ENCODE peak calls at places on chromosomes 6 and 20, in nine cellular contexts. X is heart right ventricle, Z is HFFc6, U is cardiac fibroblast, J is mucosa of descending colon, O is left ventricle myocardium inferior, Q is GM13977, A is adrenal gland, W is GM23338. M is an unnamed sample.

GRCh38 chr6:21753571-21754108 is 160.1 kb downstream of the SOX4 start:
- DNase-seq in X (no peak), Z (peak; percentile 39), U (peak; percentile 60), J (no peak), O (no peak), Q (no peak), A (no peak), W (no peak), M (no peak)

GRCh38 chr20:58096880-58097813 is 131.3 kb downstream of the ANKRD60 start:
- DNase-seq in X (no peak), Z (no peak), U (no peak), J (no peak), O (no peak), Q (no peak), A (no peak), W (no peak), M (no peak)

GRCh38 chr6:151029976-151030375 is 164.5 kb downstream of the MTHFD1L start:
- DNase-seq in X (no peak), Z (no peak), U (no peak), J (no peak), O (no peak), Q (no peak), A (no peak), W (no peak), M (no peak)

GRCh38 chr6:161135695-161136591 is 137.9 kb downstream of the AGPAT4 start:
- DNase-seq in X (no peak), Z (no peak), U (no peak), J (no peak), O (no peak), Q (no peak), A (no peak), W (no peak), M (no peak)

GRCh38 chr6:33744001-33744848 is 2.5 kb downstream of the IP6K3 start:
- DNase-seq in X (peak; percentile 76), Z (peak; percentile 59), U (peak; percentile 80), J (peak; percentile 83), O (peak; percentile 68), Q (peak; percentile 89), A (peak; percentile 62), W (peak; percentile 94), M (peak; percentile 87)

GRCh38 chr6:162846723-162847122 is 118.9 kb downstream of the PACRG start:
- DNase-seq in X (no peak), Z (no peak), U (no peak), J (no peak), O (no peak), Q (no peak), A (no peak), W (no peak), M (no peak)

GRCh38 chr6:157867981-157868380 is 44.9 kb downstream of the SNX9 start:
- DNase-seq in X (no peak), Z (no peak), U (no peak), J (no peak), O (no peak), Q (no peak), A (no peak), W (no peak), M (no peak)

GRCh38 chr6:157312733-157313132 is 10.6 kb downstream of the TMEM242 start:
- DNase-seq in X (no peak), Z (no peak), U (no peak), J (no peak), O (no peak), Q (no peak), A (no peak), W (no peak), M (no peak)

GRCh38 chr6:109482913-109483743 is at the start of gene ZBTB24:
- DNase-seq in X (peak; percentile 87), Z (peak; percentile 83), U (peak; percentile 94), J (peak; percentile 94), O (peak; percentile 90), Q (peak; percentile 97), A (peak; percentile 91), W (peak; percentile 94), M (peak; percentile 91)

GRCh38 chr6:43317968-43318367 is 9.3 kb upstream of the CRIP3 start:
- DNase-seq in X (no peak), Z (no peak), U (no peak), J (no peak), O (no peak), Q (no peak), A (no peak), W (no peak), M (no peak)

GRCh38 chr6:167094436-167094819 is 28.5 kb upstream of the CCR6 start:
- DNase-seq in X (no peak), Z (no peak), U (peak; percentile 33), J (no peak), O (no peak), Q (peak; percentile 44), A (no peak), W (no peak), M (peak; percentile 13)

GRCh38 chr6:118786696-118787453 is 107.1 kb upstream of the ASF1A start:
- DNase-seq in X (no peak), Z (no peak), U (no peak), J (no peak), O (no peak), Q (no peak), A (no peak), W (no peak), M (no peak)

DNA sequence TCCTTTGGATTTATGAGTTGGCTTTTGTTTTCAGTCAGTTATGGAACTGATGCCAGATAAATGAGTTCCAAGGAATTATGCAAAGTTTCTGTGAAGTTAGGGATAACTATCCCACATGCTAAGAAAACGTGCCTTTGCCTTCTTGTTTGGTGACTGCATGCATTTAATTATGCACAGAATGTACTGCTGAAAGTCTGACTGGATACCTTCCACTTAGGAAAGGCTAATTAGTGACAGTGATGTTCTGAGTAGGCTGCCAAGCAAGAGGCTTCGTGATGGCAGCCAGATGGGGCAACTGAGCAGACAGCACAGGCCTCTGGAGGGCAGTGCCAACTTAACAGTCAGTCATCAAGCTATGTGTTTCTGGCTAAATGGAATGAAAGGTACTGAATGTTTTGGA is 289.9 kb downstream of the CD109 start:
- DNase-seq in X (no peak), Z (peak; percentile 81), U (peak; percentile 23), J (no peak), O (no peak), Q (no peak), A (no peak), W (peak; percentile 43), M (peak; percentile 2)
- TF ChIP-seq CTCF in X (peak; percentile 23), Z (peak; percentile 73), U (peak; percentile 10), J (no peak), O (no peak), Q (no peak), A (no peak), W (peak; percentile 68), M (no peak)

DNA sequence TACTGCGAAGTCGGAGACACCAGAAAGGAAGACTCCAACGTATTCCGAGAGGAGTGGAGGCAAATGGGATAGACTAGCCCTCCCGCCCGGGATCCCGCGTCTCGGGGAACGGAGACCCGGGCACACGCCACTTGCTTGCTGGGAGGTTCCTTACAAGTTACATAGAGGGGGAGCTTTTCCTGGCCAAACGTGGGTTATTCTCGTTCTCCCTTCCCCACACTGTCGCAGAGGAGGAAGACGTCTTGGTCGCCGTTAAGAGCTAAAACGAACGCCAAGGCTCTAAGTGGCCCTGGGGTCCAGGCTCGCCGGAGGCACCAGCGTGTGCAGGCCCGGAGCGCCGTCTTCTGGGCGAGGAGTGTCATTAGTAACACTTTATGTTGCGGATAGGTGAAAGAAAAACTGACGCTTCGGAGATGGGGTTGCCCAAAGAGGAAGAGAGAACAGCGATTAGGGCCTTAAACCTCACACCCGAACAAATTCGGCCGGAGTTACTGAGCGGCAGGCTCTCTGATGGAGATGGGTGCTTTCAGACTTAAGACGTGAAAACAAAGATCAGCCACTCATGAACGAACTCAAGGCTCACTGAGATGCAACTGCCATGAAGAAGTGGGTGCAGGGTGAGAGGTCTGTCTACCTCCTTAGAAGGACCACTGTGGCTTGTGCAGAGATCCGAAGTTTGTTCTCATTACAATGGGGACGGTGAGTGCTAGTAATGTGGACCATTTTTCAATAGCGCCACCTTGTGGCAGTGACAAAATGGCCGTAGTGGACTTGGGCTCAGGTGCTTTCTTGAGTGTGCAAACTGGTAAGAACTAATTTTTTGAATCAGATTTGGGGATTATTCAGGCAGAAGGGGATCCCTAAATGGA is 11.7 kb upstream of the ZNF311 start:
- DNase-seq in X (peak; percentile 80), Z (peak; percentile 68), U (peak; percentile 85), J (peak; percentile 81), O (peak; percentile 63), Q (peak; percentile 80), A (peak; percentile 56), W (peak; percentile 89), M (peak; percentile 93)
- TF ChIP-seq CTCF in X (peak; percentile 80), Z (peak; percentile 95), U (peak; percentile 80), J (peak; percentile 69), O (peak; percentile 86), Q (peak; percentile 86), A (peak; percentile 75), W (peak; percentile 92), M (peak; percentile 81)

DNA sequence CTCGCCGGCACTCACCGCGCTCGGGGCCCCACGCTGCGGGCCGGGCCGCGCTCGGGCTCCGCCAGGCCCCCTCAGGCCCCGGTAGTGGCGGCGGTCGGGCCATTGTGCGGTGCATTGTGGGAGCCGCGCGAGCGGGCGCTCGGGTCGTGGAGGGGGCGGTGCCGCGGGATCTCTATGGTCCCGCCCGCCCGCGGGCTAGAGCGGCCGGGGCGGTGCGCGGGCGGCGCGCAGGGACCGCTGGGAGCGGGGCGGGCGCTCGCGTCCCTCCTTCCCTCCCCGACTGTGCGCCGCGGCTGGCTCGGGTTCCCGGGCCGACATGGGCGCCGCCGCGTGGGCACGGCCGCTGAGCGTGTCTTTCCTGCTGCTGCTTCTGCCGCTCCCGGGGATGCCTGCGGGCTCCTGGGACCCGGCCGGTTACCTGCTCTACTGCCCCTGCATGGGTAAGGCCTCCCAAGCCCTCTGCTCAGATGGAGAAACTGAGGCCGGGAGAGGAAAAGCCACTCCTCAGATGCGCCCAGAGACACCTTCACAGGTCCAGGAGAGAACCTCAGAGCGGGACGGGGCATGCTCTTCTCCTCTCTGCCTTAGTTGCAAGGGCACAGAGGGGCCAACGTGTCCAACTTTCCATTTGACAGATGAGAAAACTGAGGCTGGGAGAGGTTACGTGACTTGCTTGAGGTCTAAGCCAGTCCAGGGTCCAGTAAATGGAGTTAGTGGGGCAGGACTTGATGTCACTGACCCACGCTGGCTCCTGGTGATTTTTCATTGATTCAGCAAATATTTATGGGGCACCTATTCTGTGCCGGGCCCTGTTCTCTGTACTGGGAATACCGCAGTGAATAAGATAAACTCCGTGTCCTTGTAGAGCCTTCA is at the start of the genes PLAGL2 and POFUT1:
- DNase-seq in X (peak; percentile 90), Z (peak; percentile 71), U (peak; percentile 91), J (peak; percentile 94), O (peak; percentile 91), Q (peak; percentile 100), A (peak; percentile 82), W (peak; percentile 96), M (peak; percentile 91)
- TF ChIP-seq CTCF in X (peak; percentile 52), Z (peak; percentile 38), U (no peak), J (no peak), O (peak; percentile 29), Q (peak; percentile 41), A (no peak), W (peak; percentile 37), M (no peak)

DNA sequence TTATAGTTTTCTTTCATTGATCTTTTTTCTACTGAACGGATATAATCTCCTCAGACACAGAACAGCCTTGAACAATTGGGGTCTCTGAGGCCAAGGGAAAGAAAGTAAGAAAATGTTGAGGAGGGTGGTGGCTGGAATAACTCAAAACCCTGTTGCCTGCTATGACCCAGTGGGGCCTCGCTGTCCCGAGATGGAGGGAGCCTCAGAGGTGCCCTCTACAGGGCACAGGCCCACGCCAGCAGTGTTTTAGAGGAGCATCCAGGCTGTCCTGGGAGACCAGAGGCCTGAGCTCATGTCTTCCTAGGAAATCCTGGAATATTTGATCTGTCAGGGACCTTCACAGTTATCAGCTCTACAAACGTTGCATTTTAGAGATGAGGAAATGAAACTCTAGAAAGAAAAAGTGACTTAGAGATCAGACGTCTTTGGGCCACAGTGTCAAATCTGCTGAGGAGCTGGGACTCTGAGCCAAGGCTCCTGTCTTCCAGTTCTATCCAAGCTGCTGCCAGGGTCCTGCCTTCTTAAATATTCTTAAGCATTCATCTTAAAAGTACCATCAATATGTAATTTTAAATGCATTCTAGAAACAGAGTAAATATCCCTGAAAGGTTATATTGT is 26.3 kb downstream of the ALDH5A1 start:
- DNase-seq in X (peak; percentile 14), Z (peak; percentile 26), U (peak; percentile 38), J (peak; percentile 69), O (peak; percentile 40), Q (peak; percentile 43), A (peak; percentile 54), W (peak; percentile 74), M (peak; percentile 59)
- TF ChIP-seq CTCF in X (peak; percentile 51), Z (peak; percentile 75), U (peak; percentile 82), J (peak; percentile 40), O (peak; percentile 66), Q (peak; percentile 81), A (peak; percentile 32), W (peak; percentile 89), M (peak; percentile 62)

M was measured in activated CD8-positive, alpha-beta T cell treated with anti-CD3 and anti-CD28 coated beads for 36 hours.